ENCODE peak calls at places on chromosomes 13 and 19, in seven cellular contexts. One of them, this sample, is unnamed.

GRCh38 chr13:103187621-103188020 is 121.4 kb upstream of the SLC10A2 start:
- DNase-seq in left ventricle myocardium inferior: no peak
- DNase-seq in NCI-H1436: no peak
- DNase-seq in H54: no peak
- DNase-seq in non-pigmented ciliary epithelial cell: no peak
- DNase-seq in fibroblast of gingiva: no peak
- DNase-seq in progenitor cell of endocrine pancreas: no peak
- DNase-seq in this sample: no peak

GRCh38 chr13:112781881-112782361 is 92.1 kb downstream of the ATP11A start:
- DNase-seq in H54: no peak
- DNase-seq in progenitor cell of endocrine pancreas: no peak
- DNase-seq in non-pigmented ciliary epithelial cell: no peak
- DNase-seq in fibroblast of gingiva: peak; percentile 72
- DNase-seq in left ventricle myocardium inferior: peak; percentile 68
- DNase-seq in NCI-H1436: no peak
- DNase-seq in this sample: no peak

GRCh38 chr13:113112893-113113845 is 7.6 kb downstream of the F7 start:
- DNase-seq in progenitor cell of endocrine pancreas: peak; percentile 2
- DNase-seq in non-pigmented ciliary epithelial cell: no peak
- DNase-seq in fibroblast of gingiva: no peak
- DNase-seq in H54: no peak
- DNase-seq in NCI-H1436: no peak
- DNase-seq in left ventricle myocardium inferior: no peak
- DNase-seq in this sample: no peak

GRCh38 chr19:40627486-40628279 is 26.5 kb downstream of the LTBP4 start:
- DNase-seq in fibroblast of gingiva: no peak
- DNase-seq in progenitor cell of endocrine pancreas: no peak
- DNase-seq in NCI-H1436: no peak
- DNase-seq in non-pigmented ciliary epithelial cell: no peak
- DNase-seq in H54: no peak
- DNase-seq in left ventricle myocardium inferior: no peak
- DNase-seq in this sample: no peak

GRCh38 chr19:49368711-49369358 is 5.2 kb downstream of the DKKL1 start:
- DNase-seq in progenitor cell of endocrine pancreas: no peak
- DNase-seq in NCI-H1436: no peak
- DNase-seq in H54: no peak
- DNase-seq in left ventricle myocardium inferior: no peak
- DNase-seq in fibroblast of gingiva: no peak
- DNase-seq in non-pigmented ciliary epithelial cell: no peak
- DNase-seq in this sample: no peak

GRCh38 chr13:90926459-90926858 is 421.0 kb upstream of the MIR17HG start:
- DNase-seq in fibroblast of gingiva: no peak
- DNase-seq in left ventricle myocardium inferior: no peak
- DNase-seq in NCI-H1436: no peak
- DNase-seq in progenitor cell of endocrine pancreas: no peak
- DNase-seq in non-pigmented ciliary epithelial cell: no peak
- DNase-seq in H54: no peak
- DNase-seq in this sample: no peak

GRCh38 chr13:81293594-81294164 is 952.8 kb upstream of the SPRY2 start:
- DNase-seq in H54: no peak
- DNase-seq in fibroblast of gingiva: no peak
- DNase-seq in left ventricle myocardium inferior: no peak
- DNase-seq in progenitor cell of endocrine pancreas: no peak
- DNase-seq in NCI-H1436: no peak
- DNase-seq in non-pigmented ciliary epithelial cell: no peak
- DNase-seq in this sample: no peak

GRCh38 chr13:80965097-80965496 is 624.2 kb upstream of the SPRY2 start:
- DNase-seq in H54: no peak
- DNase-seq in progenitor cell of endocrine pancreas: no peak
- DNase-seq in non-pigmented ciliary epithelial cell: no peak
- DNase-seq in fibroblast of gingiva: no peak
- DNase-seq in NCI-H1436: no peak
- DNase-seq in left ventricle myocardium inferior: no peak
- DNase-seq in this sample: no peak

GRCh38 chr13:82758056-82758455 is 1124.2 kb downstream of the SLITRK1 start:
- DNase-seq in NCI-H1436: no peak
- DNase-seq in H54: peak; percentile 44
- DNase-seq in left ventricle myocardium inferior: no peak
- DNase-seq in fibroblast of gingiva: no peak
- DNase-seq in non-pigmented ciliary epithelial cell: no peak
- DNase-seq in progenitor cell of endocrine pancreas: no peak
- DNase-seq in this sample: peak; percentile 32

GRCh38 chr19:23758187-23759074 is at the start of gene ZNF681:
- DNase-seq in NCI-H1436: peak; percentile 74
- DNase-seq in non-pigmented ciliary epithelial cell: peak; percentile 68
- DNase-seq in fibroblast of gingiva: peak; percentile 86
- DNase-seq in left ventricle myocardium inferior: peak; percentile 89
- DNase-seq in progenitor cell of endocrine pancreas: peak; percentile 67
- DNase-seq in H54: peak; percentile 72
- DNase-seq in this sample: peak; percentile 84

GRCh38 chr19:33325920-33326319 is 23.6 kb upstream of the CEBPA start:
- DNase-seq in fibroblast of gingiva: peak; percentile 88
- DNase-seq in NCI-H1436: no peak
- DNase-seq in left ventricle myocardium inferior: no peak
- DNase-seq in progenitor cell of endocrine pancreas: no peak
- DNase-seq in non-pigmented ciliary epithelial cell: no peak
- DNase-seq in H54: no peak
- DNase-seq in this sample: no peak

GRCh38 chr19:49422407-49423277 is 599 bp downstream of the PTH2 start:
- DNase-seq in progenitor cell of endocrine pancreas: no peak
- DNase-seq in left ventricle myocardium inferior: peak; percentile 38
- DNase-seq in fibroblast of gingiva: no peak
- DNase-seq in non-pigmented ciliary epithelial cell: no peak
- DNase-seq in NCI-H1436: peak; percentile 77
- DNase-seq in H54: no peak
- DNase-seq in this sample: peak; percentile 42

GRCh38 chr19:46303702-46304397 is 7.0 kb downstream of the HIF3A start:
- DNase-seq in H54: no peak
- DNase-seq in progenitor cell of endocrine pancreas: peak; percentile 45
- DNase-seq in NCI-H1436: no peak
- DNase-seq in left ventricle myocardium inferior: peak; percentile 63
- DNase-seq in fibroblast of gingiva: no peak
- DNase-seq in non-pigmented ciliary epithelial cell: no peak
- DNase-seq in this sample: no peak

GRCh38 chr13:83794627-83795026 is 87.6 kb downstream of the SLITRK1 start:
- DNase-seq in fibroblast of gingiva: no peak
- DNase-seq in non-pigmented ciliary epithelial cell: no peak
- DNase-seq in NCI-H1436: no peak
- DNase-seq in left ventricle myocardium inferior: no peak
- DNase-seq in H54: no peak
- DNase-seq in progenitor cell of endocrine pancreas: no peak
- DNase-seq in this sample: no peak

GRCh38 chr13:66875264-66875663 is 354.9 kb downstream of the PCDH9 start:
- DNase-seq in fibroblast of gingiva: no peak
- DNase-seq in non-pigmented ciliary epithelial cell: no peak
- DNase-seq in H54: no peak
- DNase-seq in left ventricle myocardium inferior: no peak
- DNase-seq in progenitor cell of endocrine pancreas: no peak
- DNase-seq in NCI-H1436: no peak
- DNase-seq in this sample: no peak

GRCh38 chr19:47549341-47549768 is 23.6 kb downstream of the ZNF541 start:
- DNase-seq in left ventricle myocardium inferior: no peak
- DNase-seq in fibroblast of gingiva: no peak
- DNase-seq in non-pigmented ciliary epithelial cell: no peak
- DNase-seq in H54: no peak
- DNase-seq in NCI-H1436: no peak
- DNase-seq in progenitor cell of endocrine pancreas: no peak
- DNase-seq in this sample: no peak

GRCh38 chr19:16702123-16702522 is 17.5 kb upstream of the NWD1 start:
- DNase-seq in progenitor cell of endocrine pancreas: no peak
- DNase-seq in left ventricle myocardium inferior: peak; percentile 46
- DNase-seq in H54: no peak
- DNase-seq in non-pigmented ciliary epithelial cell: peak; percentile 38
- DNase-seq in fibroblast of gingiva: peak; percentile 64
- DNase-seq in NCI-H1436: no peak
- DNase-seq in this sample: no peak

GRCh38 chr13:21694831-21695230 is 24.0 kb downstream of the FGF9 start:
- DNase-seq in non-pigmented ciliary epithelial cell: no peak
- DNase-seq in left ventricle myocardium inferior: peak; percentile 52
- DNase-seq in NCI-H1436: no peak
- DNase-seq in progenitor cell of endocrine pancreas: no peak
- DNase-seq in H54: no peak
- DNase-seq in fibroblast of gingiva: no peak
- DNase-seq in this sample: no peak

GRCh38 chr19:50770888-50771287 is 624 bp downstream of the GPR32 start:
- DNase-seq in NCI-H1436: no peak
- DNase-seq in left ventricle myocardium inferior: no peak
- DNase-seq in H54: no peak
- DNase-seq in progenitor cell of endocrine pancreas: no peak
- DNase-seq in non-pigmented ciliary epithelial cell: no peak
- DNase-seq in fibroblast of gingiva: no peak
- DNase-seq in this sample: no peak

GRCh38 chr19:7934766-7935165 is 8.7 kb downstream of the TIMM44 start:
- DNase-seq in progenitor cell of endocrine pancreas: no peak
- DNase-seq in non-pigmented ciliary epithelial cell: no peak
- DNase-seq in H54: no peak
- DNase-seq in NCI-H1436: no peak
- DNase-seq in left ventricle myocardium inferior: no peak
- DNase-seq in fibroblast of gingiva: no peak
- DNase-seq in this sample: no peak

GRCh38 chr19:15129856-15130580 is 22.8 kb downstream of the SYDE1 start:
- DNase-seq in left ventricle myocardium inferior: no peak
- DNase-seq in non-pigmented ciliary epithelial cell: no peak
- DNase-seq in fibroblast of gingiva: no peak
- DNase-seq in NCI-H1436: no peak
- DNase-seq in progenitor cell of endocrine pancreas: no peak
- DNase-seq in H54: no peak
- DNase-seq in this sample: no peak

GRCh38 chr13:105272660-105273631 is 1262.5 kb downstream of the EFNB2 start:
- DNase-seq in non-pigmented ciliary epithelial cell: no peak
- DNase-seq in progenitor cell of endocrine pancreas: no peak
- DNase-seq in fibroblast of gingiva: no peak
- DNase-seq in H54: no peak
- DNase-seq in NCI-H1436: no peak
- DNase-seq in left ventricle myocardium inferior: no peak
- DNase-seq in this sample: no peak

GRCh38 chr13:20882206-20882605 is 20.3 kb downstream of the XPO4 start:
- DNase-seq in H54: no peak
- DNase-seq in progenitor cell of endocrine pancreas: no peak
- DNase-seq in non-pigmented ciliary epithelial cell: no peak
- DNase-seq in left ventricle myocardium inferior: no peak
- DNase-seq in fibroblast of gingiva: peak; percentile 26
- DNase-seq in NCI-H1436: no peak
- DNase-seq in this sample: no peak

GRCh38 chr13:48159436-48160225 is 64.7 kb upstream of the MED4 start:
- DNase-seq in H54: no peak
- DNase-seq in non-pigmented ciliary epithelial cell: no peak
- DNase-seq in NCI-H1436: no peak
- DNase-seq in progenitor cell of endocrine pancreas: no peak
- DNase-seq in left ventricle myocardium inferior: no peak
- DNase-seq in fibroblast of gingiva: no peak
- DNase-seq in this sample: peak; percentile 50

GRCh38 chr19:2064788-2065524 is 13.9 kb upstream of the MKNK2 start:
- DNase-seq in progenitor cell of endocrine pancreas: no peak
- DNase-seq in H54: no peak
- DNase-seq in fibroblast of gingiva: peak; percentile 28
- DNase-seq in non-pigmented ciliary epithelial cell: no peak
- DNase-seq in NCI-H1436: no peak
- DNase-seq in left ventricle myocardium inferior: peak; percentile 73
- DNase-seq in this sample: no peak

GRCh38 chr19:6458695-6459355 is 767 bp downstream of the SLC25A23 start:
- DNase-seq in left ventricle myocardium inferior: no peak
- DNase-seq in H54: no peak
- DNase-seq in progenitor cell of endocrine pancreas: no peak
- DNase-seq in NCI-H1436: no peak
- DNase-seq in fibroblast of gingiva: no peak
- DNase-seq in non-pigmented ciliary epithelial cell: no peak
- DNase-seq in this sample: no peak

GRCh38 chr13:99086149-99086868 is 108.4 kb upstream of the DOCK9 start:
- DNase-seq in left ventricle myocardium inferior: peak; percentile 47
- DNase-seq in NCI-H1436: peak; percentile 25
- DNase-seq in fibroblast of gingiva: peak; percentile 49
- DNase-seq in progenitor cell of endocrine pancreas: peak; percentile 55
- DNase-seq in H54: peak; percentile 79
- DNase-seq in non-pigmented ciliary epithelial cell: no peak
- DNase-seq in this sample: peak; percentile 67

GRCh38 chr19:14786421-14786851 is 8.1 kb upstream of the ADGRE2 start:
- DNase-seq in left ventricle myocardium inferior: no peak
- DNase-seq in non-pigmented ciliary epithelial cell: no peak
- DNase-seq in NCI-H1436: no peak
- DNase-seq in progenitor cell of endocrine pancreas: no peak
- DNase-seq in fibroblast of gingiva: no peak
- DNase-seq in H54: peak; percentile 30
- DNase-seq in this sample: peak; percentile 64